ENCODE peak calls at places on chromosomes 7 and 10, in eight cellular contexts. One of them, this sample, is unnamed.

GRCh38 chr7:15228891-15229290 is 326.3 kb upstream of the DGKB start:
- DNase-seq in hepatocyte: no peak
- DNase-seq in CD8-positive, alpha-beta T cell: no peak
- DNase-seq in HL-60: no peak
- DNase-seq in A549: no peak
- DNase-seq in GM12878: no peak
- DNase-seq in pancreas: no peak
- DNase-seq in GM23338: no peak
- DNase-seq in this sample: no peak

GRCh38 chr10:23344251-23344841 is at the start of gene C10orf67:
- DNase-seq in hepatocyte: peak
- DNase-seq in CD8-positive, alpha-beta T cell: no peak
- DNase-seq in HL-60: no peak
- DNase-seq in A549: peak
- DNase-seq in GM12878: no peak
- DNase-seq in pancreas: peak
- DNase-seq in GM23338: peak
- DNase-seq in this sample: no peak

GRCh38 chr10:113111900-113112853 is 162.1 kb downstream of the TCF7L2 start:
- DNase-seq in hepatocyte: no peak
- DNase-seq in CD8-positive, alpha-beta T cell: no peak
- DNase-seq in HL-60: no peak
- DNase-seq in A549: no peak
- DNase-seq in GM12878: no peak
- DNase-seq in pancreas: no peak
- DNase-seq in GM23338: no peak
- DNase-seq in this sample: no peak

GRCh38 chr10:53843691-53844362 is 957.2 kb downstream of the PCDH15 start:
- DNase-seq in hepatocyte: peak
- DNase-seq in CD8-positive, alpha-beta T cell: no peak
- DNase-seq in HL-60: no peak
- DNase-seq in A549: no peak
- DNase-seq in GM12878: no peak
- DNase-seq in pancreas: no peak
- DNase-seq in GM23338: no peak
- DNase-seq in this sample: no peak

GRCh38 chr10:93081834-93082233 is 8.1 kb downstream of the CYP26A1 start:
- DNase-seq in hepatocyte: no peak
- DNase-seq in CD8-positive, alpha-beta T cell: no peak
- DNase-seq in HL-60: no peak
- DNase-seq in A549: no peak
- DNase-seq in GM12878: no peak
- DNase-seq in pancreas: no peak
- DNase-seq in GM23338: no peak
- DNase-seq in this sample: no peak

GRCh38 chr10:90020506-90020905 is 319.1 kb downstream of the KIF20B start:
- DNase-seq in hepatocyte: no peak
- DNase-seq in CD8-positive, alpha-beta T cell: no peak
- DNase-seq in HL-60: no peak
- DNase-seq in A549: no peak
- DNase-seq in GM12878: no peak
- DNase-seq in pancreas: no peak
- DNase-seq in GM23338: no peak
- DNase-seq in this sample: no peak

GRCh38 chr10:133162910-133163856 is 3.2 kb downstream of the KNDC1 start:
- DNase-seq in hepatocyte: no peak
- DNase-seq in CD8-positive, alpha-beta T cell: no peak
- DNase-seq in HL-60: no peak
- DNase-seq in A549: no peak
- DNase-seq in GM12878: no peak
- DNase-seq in pancreas: no peak
- DNase-seq in GM23338: no peak
- DNase-seq in this sample: no peak

GRCh38 chr10:7561216-7561893 is 105.4 kb downstream of the ITIH5 start:
- DNase-seq in hepatocyte: peak
- DNase-seq in CD8-positive, alpha-beta T cell: no peak
- DNase-seq in HL-60: no peak
- DNase-seq in A549: no peak
- DNase-seq in GM12878: no peak
- DNase-seq in pancreas: peak
- DNase-seq in GM23338: peak
- DNase-seq in this sample: no peak

GRCh38 chr7:103296901-103297836 is at the start of gene PMPCB:
- DNase-seq in hepatocyte: peak
- DNase-seq in CD8-positive, alpha-beta T cell: peak
- DNase-seq in HL-60: peak
- DNase-seq in A549: peak
- DNase-seq in GM12878: peak
- DNase-seq in pancreas: peak
- DNase-seq in GM23338: peak
- DNase-seq in this sample: peak

GRCh38 chr10:6396652-6397051 is 183.4 kb downstream of the PRKCQ start:
- DNase-seq in hepatocyte: no peak
- DNase-seq in CD8-positive, alpha-beta T cell: no peak
- DNase-seq in HL-60: peak
- DNase-seq in A549: no peak
- DNase-seq in GM12878: no peak
- DNase-seq in pancreas: no peak
- DNase-seq in GM23338: no peak
- DNase-seq in this sample: no peak

GRCh38 chr7:158353606-158354570 is 233.7 kb downstream of the PTPRN2 start:
- DNase-seq in hepatocyte: no peak
- DNase-seq in CD8-positive, alpha-beta T cell: no peak
- DNase-seq in HL-60: peak
- DNase-seq in A549: no peak
- DNase-seq in GM12878: no peak
- DNase-seq in pancreas: no peak
- DNase-seq in GM23338: peak
- DNase-seq in this sample: no peak

GRCh38 chr10:97648557-97649404 is 8.3 kb downstream of the PI4K2A start:
- DNase-seq in hepatocyte: peak
- DNase-seq in CD8-positive, alpha-beta T cell: peak
- DNase-seq in HL-60: peak
- DNase-seq in A549: peak
- DNase-seq in GM12878: peak
- DNase-seq in pancreas: no peak
- DNase-seq in GM23338: peak
- DNase-seq in this sample: peak

GRCh38 chr10:73758704-73759511 is 14.7 kb downstream of the SEC24C start:
- DNase-seq in hepatocyte: no peak
- DNase-seq in CD8-positive, alpha-beta T cell: no peak
- DNase-seq in HL-60: no peak
- DNase-seq in A549: no peak
- DNase-seq in GM12878: no peak
- DNase-seq in pancreas: no peak
- DNase-seq in GM23338: no peak
- DNase-seq in this sample: no peak

GRCh38 chr10:83725567-83725966 is 413.7 kb upstream of the GHITM start:
- DNase-seq in hepatocyte: no peak
- DNase-seq in CD8-positive, alpha-beta T cell: no peak
- DNase-seq in HL-60: no peak
- DNase-seq in A549: no peak
- DNase-seq in GM12878: no peak
- DNase-seq in pancreas: no peak
- DNase-seq in GM23338: no peak
- DNase-seq in this sample: no peak

GRCh38 chr7:131289051-131289450 is 38.6 kb upstream of the MKLN1 start:
- DNase-seq in hepatocyte: no peak
- DNase-seq in CD8-positive, alpha-beta T cell: no peak
- DNase-seq in HL-60: no peak
- DNase-seq in A549: no peak
- DNase-seq in GM12878: no peak
- DNase-seq in pancreas: no peak
- DNase-seq in GM23338: no peak
- DNase-seq in this sample: no peak

GRCh38 chr10:124875596-124875995 is 66.3 kb upstream of the ZRANB1 start:
- DNase-seq in hepatocyte: no peak
- DNase-seq in CD8-positive, alpha-beta T cell: no peak
- DNase-seq in HL-60: no peak
- DNase-seq in A549: no peak
- DNase-seq in GM12878: no peak
- DNase-seq in pancreas: no peak
- DNase-seq in GM23338: peak
- DNase-seq in this sample: no peak

DNA sequence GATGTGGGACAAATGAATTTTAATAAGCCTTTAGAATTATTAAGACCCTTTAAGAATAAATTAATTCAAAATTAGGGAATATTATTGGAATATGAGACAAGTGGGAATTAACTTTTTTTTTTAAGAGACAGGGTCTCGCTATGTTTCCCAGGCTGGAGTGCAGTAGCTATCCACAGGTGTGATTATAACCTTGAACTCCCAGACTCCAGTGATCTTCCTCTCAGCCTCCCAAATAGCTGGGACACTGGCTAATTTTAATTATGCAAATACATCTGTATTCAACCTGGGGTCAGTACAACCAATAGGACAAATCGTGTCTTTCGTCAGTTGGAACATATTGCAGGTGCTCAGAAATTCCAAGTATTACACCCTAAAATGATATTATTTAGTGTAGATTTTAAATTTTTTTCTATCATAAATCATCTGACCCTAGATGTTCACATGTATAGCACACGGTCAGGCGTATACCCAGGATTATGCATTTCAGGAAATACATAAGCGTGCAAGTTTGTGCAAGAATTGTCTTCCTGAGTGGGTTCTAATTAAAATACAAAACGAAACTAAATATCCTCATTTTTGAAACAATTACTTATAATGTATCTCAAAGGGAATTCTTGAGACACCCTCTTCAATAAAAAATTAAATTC is 1.2 kb downstream of the NT5C3A start:
- DNase-seq in hepatocyte: no peak
- DNase-seq in CD8-positive, alpha-beta T cell: no peak
- DNase-seq in HL-60: no peak
- DNase-seq in A549: no peak
- DNase-seq in GM12878: no peak
- DNase-seq in pancreas: no peak
- DNase-seq in GM23338: no peak
- DNase-seq in this sample: no peak
- H3K27ac ChIP-seq in hepatocyte: peak
- H3K27ac ChIP-seq in CD8-positive, alpha-beta T cell: no peak
- H3K27ac ChIP-seq in HL-60: peak
- H3K27ac ChIP-seq in A549: peak
- H3K27ac ChIP-seq in GM12878: peak
- H3K27ac ChIP-seq in pancreas: peak
- H3K27ac ChIP-seq in GM23338: no peak
- H3K27ac ChIP-seq in this sample: peak

DNA sequence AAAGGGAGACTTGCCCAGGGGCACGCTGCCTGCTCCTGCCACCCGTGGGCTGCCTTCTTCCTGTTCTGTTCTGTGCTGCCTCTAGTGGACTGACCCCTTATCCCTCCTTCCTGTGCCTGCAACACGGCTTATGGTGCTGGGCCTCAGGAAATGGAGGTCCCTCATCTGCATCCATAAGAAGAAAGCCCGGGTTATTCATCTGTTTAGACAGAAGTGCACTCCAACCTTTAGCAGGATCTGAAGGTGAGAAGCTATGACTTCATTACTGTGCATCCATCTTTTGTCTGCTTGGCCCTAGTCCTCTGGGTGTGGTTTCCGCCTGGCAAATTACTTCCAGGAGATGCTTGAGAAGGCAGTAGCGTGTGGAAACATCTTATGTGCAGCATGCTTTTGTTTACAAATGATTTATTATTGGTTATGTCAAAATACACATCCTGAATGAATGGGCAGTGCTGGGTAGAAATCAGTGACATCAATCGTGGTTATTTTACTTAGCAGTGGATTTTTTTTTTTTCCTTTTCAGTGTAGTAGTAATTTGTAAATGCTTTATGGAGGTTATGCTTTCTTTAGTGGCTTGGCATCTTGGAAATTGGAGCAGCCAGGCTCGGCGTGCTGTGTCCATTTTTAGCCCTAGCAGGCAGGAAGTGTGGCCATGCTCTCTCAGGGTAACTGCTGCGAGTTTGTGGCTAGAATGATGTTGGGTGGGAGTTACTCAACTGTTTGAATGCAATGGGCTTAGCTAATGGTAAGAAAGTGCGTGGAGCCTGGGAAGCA is 12.7 kb downstream of the PTPRE start:
- DNase-seq in hepatocyte: no peak
- DNase-seq in CD8-positive, alpha-beta T cell: no peak
- DNase-seq in HL-60: peak
- DNase-seq in A549: no peak
- DNase-seq in GM12878: no peak
- DNase-seq in pancreas: no peak
- DNase-seq in GM23338: peak
- DNase-seq in this sample: no peak
- H3K27ac ChIP-seq in hepatocyte: no peak
- H3K27ac ChIP-seq in CD8-positive, alpha-beta T cell: no peak
- H3K27ac ChIP-seq in HL-60: peak
- H3K27ac ChIP-seq in A549: no peak
- H3K27ac ChIP-seq in GM12878: no peak
- H3K27ac ChIP-seq in pancreas: peak
- H3K27ac ChIP-seq in GM23338: no peak
- H3K27ac ChIP-seq in this sample: no peak

GRCh38 chr7:42185726-42186125 is 51.3 kb downstream of the GLI3 start:
- DNase-seq in hepatocyte: no peak
- DNase-seq in CD8-positive, alpha-beta T cell: no peak
- DNase-seq in HL-60: no peak
- DNase-seq in A549: no peak
- DNase-seq in GM12878: no peak
- DNase-seq in pancreas: no peak
- DNase-seq in GM23338: no peak
- DNase-seq in this sample: no peak

GRCh38 chr7:42192851-42193456 is 44.1 kb downstream of the GLI3 start:
- DNase-seq in hepatocyte: peak
- DNase-seq in CD8-positive, alpha-beta T cell: no peak
- DNase-seq in HL-60: no peak
- DNase-seq in A549: no peak
- DNase-seq in GM12878: no peak
- DNase-seq in pancreas: no peak
- DNase-seq in GM23338: peak
- DNase-seq in this sample: no peak

GRCh38 chr7:42186181-42186580 is 50.8 kb downstream of the GLI3 start:
- DNase-seq in hepatocyte: no peak
- DNase-seq in CD8-positive, alpha-beta T cell: no peak
- DNase-seq in HL-60: no peak
- DNase-seq in A549: peak
- DNase-seq in GM12878: no peak
- DNase-seq in pancreas: no peak
- DNase-seq in GM23338: peak
- DNase-seq in this sample: no peak

GRCh38 chr7:42192072-42192471 is 44.9 kb downstream of the GLI3 start:
- DNase-seq in hepatocyte: no peak
- DNase-seq in CD8-positive, alpha-beta T cell: no peak
- DNase-seq in HL-60: no peak
- DNase-seq in A549: no peak
- DNase-seq in GM12878: no peak
- DNase-seq in pancreas: no peak
- DNase-seq in GM23338: no peak
- DNase-seq in this sample: no peak

GRCh38 chr7:42189535-42189934 is 47.5 kb downstream of the GLI3 start:
- DNase-seq in hepatocyte: no peak
- DNase-seq in CD8-positive, alpha-beta T cell: no peak
- DNase-seq in HL-60: no peak
- DNase-seq in A549: no peak
- DNase-seq in GM12878: no peak
- DNase-seq in pancreas: no peak
- DNase-seq in GM23338: no peak
- DNase-seq in this sample: peak
- H3K27ac ChIP-seq in hepatocyte: no peak
- H3K27ac ChIP-seq in CD8-positive, alpha-beta T cell: no peak
- H3K27ac ChIP-seq in HL-60: no peak
- H3K27ac ChIP-seq in A549: no peak
- H3K27ac ChIP-seq in GM12878: no peak
- H3K27ac ChIP-seq in pancreas: no peak
- H3K27ac ChIP-seq in GM23338: no peak
- H3K27ac ChIP-seq in this sample: peak

GRCh38 chr10:30850776-30851175 is 180.9 kb downstream of the ZNF438 start:
- DNase-seq in hepatocyte: no peak
- DNase-seq in CD8-positive, alpha-beta T cell: no peak
- DNase-seq in HL-60: no peak
- DNase-seq in A549: no peak
- DNase-seq in GM12878: no peak
- DNase-seq in pancreas: no peak
- DNase-seq in GM23338: no peak
- DNase-seq in this sample: no peak
- H3K27ac ChIP-seq in hepatocyte: no peak
- H3K27ac ChIP-seq in CD8-positive, alpha-beta T cell: no peak
- H3K27ac ChIP-seq in HL-60: no peak
- H3K27ac ChIP-seq in A549: no peak
- H3K27ac ChIP-seq in GM12878: no peak
- H3K27ac ChIP-seq in pancreas: no peak
- H3K27ac ChIP-seq in GM23338: no peak
- H3K27ac ChIP-seq in this sample: no peak